ENCODE peak calls at places on chromosomes 12 and 14, in five cellular contexts. Z is heart left ventricle, J is HCT116, D is right lobe of liver, G is A549. P is an unnamed sample.

GRCh38 chr12:55642275-55643068 is 5.8 kb downstream of the OR10P1 start:
- ATAC-seq in D (no peak), Z (peak; percentile 12), G (no peak), J (no peak), P (no peak)

GRCh38 chr12:122368361-122369073 is 54.0 kb downstream of the CLIP1 start:
- ATAC-seq in D (peak; percentile 16), J (peak; percentile 47), Z (peak; percentile 59), G (peak; percentile 13), P (no peak)

GRCh38 chr12:3251691-3252090 is 174.5 kb downstream of the TSPAN9 start:
- ATAC-seq in D (no peak), G (no peak), J (no peak), Z (peak; percentile 4), P (no peak)

GRCh38 chr12:88237954-88238353 is 95.8 kb downstream of the TMTC3 start:
- ATAC-seq in G (peak; percentile 71), J (peak; percentile 80), D (no peak), Z (no peak), P (no peak)

GRCh38 chr12:89166525-89166934 is 185.8 kb downstream of the DUSP6 start:
- ATAC-seq in D (peak; percentile 6), G (no peak), J (no peak), Z (peak; percentile 43), P (no peak)

GRCh38 chr14:75794615-75795038 is 133.6 kb downstream of the TTLL5 start:
- ATAC-seq in J (peak; percentile 80), D (peak; percentile 35), Z (peak; percentile 98), G (peak; percentile 77), P (peak; percentile 74)

GRCh38 chr12:100520048-100520769 is 46.5 kb downstream of the NR1H4 start:
- ATAC-seq in Z (no peak), D (peak; percentile 80), J (no peak), G (no peak), P (no peak)

GRCh38 chr12:116880817-116881324 is 370 bp downstream of the HRK start:
- ATAC-seq in D (peak; percentile 43), Z (peak; percentile 66), G (peak; percentile 80), J (peak; percentile 75), P (peak; percentile 58)

GRCh38 chr14:105489607-105490317 is 1.3 kb upstream of the TEDC1 start:
- ATAC-seq in J (peak; percentile 16), G (peak; percentile 38), Z (peak; percentile 31), D (peak; percentile 38), P (peak; percentile 15)

GRCh38 chr14:105492051-105492965 is 1.3 kb downstream of the TEDC1 start:
- ATAC-seq in G (no peak), Z (no peak), D (peak; percentile 32), J (no peak), P (no peak)

GRCh38 chr14:105490318-105490571 is 801 bp upstream of the TEDC1 start:
- ATAC-seq in D (no peak), Z (no peak), G (no peak), J (peak; percentile 0), P (peak; percentile 4)

GRCh38 chr14:105491366-105492006 is 440 bp downstream of the TEDC1 start:
- ATAC-seq in J (peak; percentile 53), G (peak; percentile 12), Z (no peak), D (peak; percentile 10), P (no peak)

DNA sequence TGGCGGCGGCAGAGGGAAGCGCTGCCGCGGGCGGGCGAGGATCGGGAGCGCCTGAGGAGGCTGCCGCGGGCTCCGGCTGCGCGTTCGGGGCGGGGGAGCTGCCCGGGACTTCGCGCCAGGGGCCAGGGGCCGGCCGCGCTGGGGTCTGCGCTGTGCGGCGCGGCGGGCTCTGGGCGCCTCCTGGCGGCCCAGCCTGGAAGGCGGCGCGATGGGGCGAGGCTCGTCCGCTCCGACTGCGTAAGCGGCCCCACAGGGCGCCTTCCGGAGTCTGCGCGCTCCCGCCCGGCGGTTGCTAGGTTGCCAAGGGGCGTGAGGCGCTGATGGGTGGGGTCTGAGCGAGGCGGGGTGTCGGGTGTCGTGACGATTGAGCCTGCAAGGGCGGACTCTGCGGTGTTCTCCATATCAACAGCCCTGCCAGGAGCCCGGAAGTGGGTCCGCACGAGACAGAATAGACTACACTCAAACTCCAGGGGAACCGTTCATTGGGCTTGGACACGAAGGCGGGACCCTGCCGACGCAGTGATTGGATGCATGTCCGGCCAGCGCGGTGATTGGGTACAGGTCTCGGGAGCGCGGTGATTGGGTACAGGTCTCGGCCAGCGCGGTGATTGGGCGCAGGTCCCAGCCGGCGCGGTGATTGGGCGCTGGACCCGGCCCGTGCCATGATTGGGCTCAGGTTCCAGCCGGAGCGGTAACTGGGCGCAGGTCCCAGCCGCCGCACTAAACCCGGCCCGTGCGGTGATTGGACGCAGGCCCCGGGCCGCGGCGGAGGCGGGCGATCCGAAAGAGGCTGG is at the start of gene TEDC1:
- ATAC-seq in D (peak; percentile 78), G (peak; percentile 77), Z (peak; percentile 90), J (peak; percentile 78), P (peak; percentile 90)
- TF ChIP-seq POLR2A in D (peak; percentile 61), G (no peak), Z (peak; percentile 40), J (peak; percentile 70), P (peak; percentile 68)

GRCh38 chr12:94689646-94690036 is 39.3 kb upstream of the TMCC3 start:
- ATAC-seq in J (no peak), Z (peak; percentile 70), G (peak; percentile 40), D (no peak), P (no peak)
- H3K27ac ChIP-seq in J (no peak overlapping the region), Z (peak overlapping the region; percentile 1), G (peak overlapping the region; percentile 20), D (peak overlapping the region; percentile 36), P (peak overlapping the region; percentile 21)

GRCh38 chr12:11651785-11652184 is 2.3 kb downstream of the ETV6 start:
- ATAC-seq in D (no peak), G (no peak), J (no peak), Z (peak; percentile 52), P (no peak)

GRCh38 chr12:11650279-11650696 is 814 bp downstream of the ETV6 start:
- ATAC-seq in D (no peak), J (no peak), G (no peak), Z (no peak), P (no peak)

GRCh38 chr12:11652351-11653040 is 3.0 kb downstream of the ETV6 start:
- ATAC-seq in Z (peak; percentile 41), D (no peak), G (no peak), J (no peak), P (no peak)

GRCh38 chr12:11650697-11651281 is 1.3 kb downstream of the ETV6 start:
- ATAC-seq in D (peak; percentile 59), G (peak; percentile 36), J (no peak), Z (peak; percentile 29), P (no peak)

DNA sequence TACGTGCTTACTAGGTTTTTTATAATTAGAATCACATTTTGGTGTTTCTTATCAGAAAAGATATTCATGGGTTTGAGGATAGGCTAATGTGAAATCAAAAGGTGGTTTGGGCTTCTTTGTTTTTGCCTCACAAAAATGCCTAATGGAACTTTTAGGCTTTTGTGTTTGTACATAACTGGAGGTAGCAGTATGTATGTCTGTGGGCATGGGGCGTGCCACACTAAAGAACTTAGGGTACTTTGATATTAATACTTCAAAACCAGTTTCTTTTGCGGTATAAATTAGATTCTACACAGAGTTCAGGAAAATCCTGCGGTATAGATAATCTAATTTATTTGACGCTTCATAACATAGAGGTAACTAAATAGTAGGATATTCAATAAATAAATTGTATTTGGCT is 1.9 kb downstream of the ETV6 start:
- ATAC-seq in D (no peak), Z (no peak), J (no peak), G (no peak), P (no peak)
- TF ChIP-seq POLR2A in D (no peak), Z (no peak), J (no peak), G (no peak), P (no peak)

GRCh38 chr12:126668538-126668937 is 1598.4 kb upstream of the TMEM132C start:
- ATAC-seq in G (no peak), J (no peak), Z (no peak), D (no peak), P (peak; percentile 53)
- H3K27ac ChIP-seq in G (no peak overlapping the region), J (no peak overlapping the region), Z (no peak overlapping the region), D (no peak overlapping the region), P (no peak overlapping the region)

P was measured in gastroesophageal sphincter.